ENCODE peak calls at places on chromosomes 13 and 19, in six cellular contexts. K, O, R, Y, U and H are unnamed samples.

GRCh38 chr19:33412617-33413425 is 39.3 kb downstream of the CEBPG start:
- DNase-seq in R (no peak), O (no peak), K (no peak), U (no peak), Y (no peak), H (no peak)

GRCh38 chr13:107765724-107766436 is 449.5 kb downstream of the LIG4 start:
- DNase-seq in K (no peak), O (no peak), U (no peak), Y (no peak), R (no peak), H (no peak)

GRCh38 chr19:46016426-46017094 is 6.3 kb downstream of the PGLYRP1 start:
- DNase-seq in Y (peak; percentile 83), U (peak; percentile 83), O (peak; percentile 76), R (peak; percentile 69), K (peak; percentile 81), H (peak; percentile 71)

GRCh38 chr13:97030705-97031452 is 36.6 kb upstream of the OXGR1 start:
- DNase-seq in R (no peak), K (no peak), Y (no peak), O (no peak), U (peak; percentile 46), H (peak; percentile 50)

GRCh38 chr13:112355274-112355843 is 20.8 kb upstream of the SPACA7 start:
- DNase-seq in O (no peak), U (no peak), Y (no peak), K (no peak), R (no peak), H (no peak)

GRCh38 chr19:45173816-45174215 is 4.2 kb downstream of the TRAPPC6A start:
- DNase-seq in U (no peak), K (no peak), R (no peak), Y (no peak), O (no peak), H (no peak)

GRCh38 chr13:23959231-23959862 is 62.0 kb upstream of the C1QTNF9B start:
- DNase-seq in R (no peak), Y (no peak), U (no peak), O (no peak), K (no peak), H (no peak)

GRCh38 chr19:35995655-35995993 is 636 bp downstream of the SDHAF1 start:
- DNase-seq in U (peak; percentile 36), O (no peak), Y (peak; percentile 25), K (no peak), R (no peak), H (no peak)

GRCh38 chr13:21079761-21080730 is 18.7 kb upstream of the LATS2 start:
- DNase-seq in O (no peak), K (no peak), R (no peak), Y (no peak), U (peak; percentile 89), H (peak; percentile 59)

GRCh38 chr13:114281351-114282142 is at the start of gene UPF3A:
- DNase-seq in Y (peak; percentile 93), O (peak; percentile 86), K (peak; percentile 92), R (peak; percentile 93), U (peak; percentile 94), H (peak; percentile 34)

GRCh38 chr13:110042253-110042652 is 255.9 kb upstream of the IRS2 start:
- DNase-seq in O (no peak), U (no peak), Y (no peak), K (no peak), R (no peak), H (no peak)

GRCh38 chr19:6393074-6393981 is at the start of gene GTF2F1:
- DNase-seq in Y (peak; percentile 94), O (peak; percentile 88), K (peak; percentile 97), U (peak; percentile 87), R (peak; percentile 97), H (peak; percentile 94)